ENCODE peak calls at places on chromosome 14, in seven cellular contexts. One of them, this sample, is unnamed.

GRCh38 chr14:68363841-68364711 is 428.8 kb downstream of the ZFP36L1 start:
- DNase-seq in Panc1: no peak
- DNase-seq in AG04449: no peak
- DNase-seq in hepatocyte: peak; percentile 56
- DNase-seq in fibroblast of the conjunctiva: no peak
- DNase-seq in activated T-cell treated with anti-CD3 and anti-CD28 coated beads for 24 hours: no peak
- DNase-seq in NCI-H187 treated with DMSO at 0.1 percent for 48 hours: no peak
- DNase-seq in this sample: no peak

GRCh38 chr14:77607741-77608302 is 8.6 kb downstream of the SPTLC2 start:
- DNase-seq in Panc1: no peak
- DNase-seq in AG04449: no peak
- DNase-seq in hepatocyte: no peak
- DNase-seq in fibroblast of the conjunctiva: no peak
- DNase-seq in activated T-cell treated with anti-CD3 and anti-CD28 coated beads for 24 hours: no peak
- DNase-seq in NCI-H187 treated with DMSO at 0.1 percent for 48 hours: no peak
- DNase-seq in this sample: no peak

GRCh38 chr14:88993946-88994345 is 169.5 kb downstream of the TTC8 start:
- DNase-seq in Panc1: no peak
- DNase-seq in AG04449: no peak
- DNase-seq in hepatocyte: no peak
- DNase-seq in fibroblast of the conjunctiva: no peak
- DNase-seq in activated T-cell treated with anti-CD3 and anti-CD28 coated beads for 24 hours: no peak
- DNase-seq in NCI-H187 treated with DMSO at 0.1 percent for 48 hours: no peak
- DNase-seq in this sample: no peak

GRCh38 chr14:99976021-99976420 is 89.2 kb upstream of the EVL start:
- DNase-seq in Panc1: no peak
- DNase-seq in AG04449: no peak
- DNase-seq in hepatocyte: no peak
- DNase-seq in fibroblast of the conjunctiva: no peak
- DNase-seq in activated T-cell treated with anti-CD3 and anti-CD28 coated beads for 24 hours: no peak
- DNase-seq in NCI-H187 treated with DMSO at 0.1 percent for 48 hours: no peak
- DNase-seq in this sample: no peak

GRCh38 chr14:88983755-88984154 is 159.3 kb downstream of the TTC8 start:
- DNase-seq in Panc1: no peak
- DNase-seq in AG04449: peak; percentile 68
- DNase-seq in hepatocyte: peak; percentile 32
- DNase-seq in fibroblast of the conjunctiva: peak; percentile 37
- DNase-seq in activated T-cell treated with anti-CD3 and anti-CD28 coated beads for 24 hours: no peak
- DNase-seq in NCI-H187 treated with DMSO at 0.1 percent for 48 hours: no peak
- DNase-seq in this sample: no peak

GRCh38 chr14:68715032-68715924 is 77.6 kb downstream of the ZFP36L1 start:
- DNase-seq in Panc1: no peak
- DNase-seq in AG04449: peak; percentile 56
- DNase-seq in hepatocyte: no peak
- DNase-seq in fibroblast of the conjunctiva: no peak
- DNase-seq in activated T-cell treated with anti-CD3 and anti-CD28 coated beads for 24 hours: no peak
- DNase-seq in NCI-H187 treated with DMSO at 0.1 percent for 48 hours: no peak
- DNase-seq in this sample: no peak

GRCh38 chr14:102434647-102435175 is 72.0 kb downstream of the TECPR2 start:
- DNase-seq in Panc1: no peak
- DNase-seq in AG04449: no peak
- DNase-seq in hepatocyte: no peak
- DNase-seq in fibroblast of the conjunctiva: no peak
- DNase-seq in activated T-cell treated with anti-CD3 and anti-CD28 coated beads for 24 hours: no peak
- DNase-seq in NCI-H187 treated with DMSO at 0.1 percent for 48 hours: no peak
- DNase-seq in this sample: no peak

GRCh38 chr14:77037886-77038511 is 9.5 kb upstream of the IRF2BPL start:
- DNase-seq in Panc1: no peak
- DNase-seq in AG04449: no peak
- DNase-seq in hepatocyte: no peak
- DNase-seq in fibroblast of the conjunctiva: no peak
- DNase-seq in activated T-cell treated with anti-CD3 and anti-CD28 coated beads for 24 hours: no peak
- DNase-seq in NCI-H187 treated with DMSO at 0.1 percent for 48 hours: no peak
- DNase-seq in this sample: no peak

GRCh38 chr14:67263499-67264149 is 22.4 kb downstream of the PALS1 start:
- DNase-seq in Panc1: no peak
- DNase-seq in AG04449: peak; percentile 55
- DNase-seq in hepatocyte: peak; percentile 30
- DNase-seq in fibroblast of the conjunctiva: peak; percentile 49
- DNase-seq in activated T-cell treated with anti-CD3 and anti-CD28 coated beads for 24 hours: no peak
- DNase-seq in NCI-H187 treated with DMSO at 0.1 percent for 48 hours: no peak
- DNase-seq in this sample: no peak

GRCh38 chr14:66965831-66966230 is 223.4 kb upstream of the GARIN2 start:
- DNase-seq in Panc1: no peak
- DNase-seq in AG04449: no peak
- DNase-seq in hepatocyte: no peak
- DNase-seq in fibroblast of the conjunctiva: no peak
- DNase-seq in activated T-cell treated with anti-CD3 and anti-CD28 coated beads for 24 hours: no peak
- DNase-seq in NCI-H187 treated with DMSO at 0.1 percent for 48 hours: no peak
- DNase-seq in this sample: no peak

GRCh38 chr14:50829472-50830043 is 1.4 kb downstream of the NIN start:
- DNase-seq in Panc1: no peak
- DNase-seq in AG04449: no peak
- DNase-seq in hepatocyte: no peak
- DNase-seq in fibroblast of the conjunctiva: no peak
- DNase-seq in activated T-cell treated with anti-CD3 and anti-CD28 coated beads for 24 hours: no peak
- DNase-seq in NCI-H187 treated with DMSO at 0.1 percent for 48 hours: no peak
- DNase-seq in this sample: no peak

GRCh38 chr14:89096946-89097345 is 272.5 kb downstream of the TTC8 start:
- DNase-seq in Panc1: no peak
- DNase-seq in AG04449: no peak
- DNase-seq in hepatocyte: no peak
- DNase-seq in fibroblast of the conjunctiva: no peak
- DNase-seq in activated T-cell treated with anti-CD3 and anti-CD28 coated beads for 24 hours: no peak
- DNase-seq in NCI-H187 treated with DMSO at 0.1 percent for 48 hours: no peak
- DNase-seq in this sample: no peak

GRCh38 chr14:21917699-21918436 is 244.2 kb upstream of the OR4E1 start:
- DNase-seq in Panc1: peak; percentile 79
- DNase-seq in AG04449: no peak
- DNase-seq in hepatocyte: peak; percentile 70
- DNase-seq in fibroblast of the conjunctiva: peak; percentile 22
- DNase-seq in activated T-cell treated with anti-CD3 and anti-CD28 coated beads for 24 hours: peak; percentile 40
- DNase-seq in NCI-H187 treated with DMSO at 0.1 percent for 48 hours: no peak
- DNase-seq in this sample: peak; percentile 36

GRCh38 chr14:91841065-91841464 is 26.3 kb downstream of the TC2N start:
- DNase-seq in Panc1: no peak
- DNase-seq in AG04449: no peak
- DNase-seq in hepatocyte: no peak
- DNase-seq in fibroblast of the conjunctiva: no peak
- DNase-seq in activated T-cell treated with anti-CD3 and anti-CD28 coated beads for 24 hours: no peak
- DNase-seq in NCI-H187 treated with DMSO at 0.1 percent for 48 hours: no peak
- DNase-seq in this sample: no peak

GRCh38 chr14:20797159-20797558 is 5.5 kb downstream of the RNASE1 start:
- DNase-seq in Panc1: no peak
- DNase-seq in AG04449: no peak
- DNase-seq in hepatocyte: no peak
- DNase-seq in fibroblast of the conjunctiva: no peak
- DNase-seq in activated T-cell treated with anti-CD3 and anti-CD28 coated beads for 24 hours: no peak
- DNase-seq in NCI-H187 treated with DMSO at 0.1 percent for 48 hours: no peak
- DNase-seq in this sample: no peak

GRCh38 chr14:87334997-87335675 is 657.8 kb downstream of the GALC start:
- DNase-seq in Panc1: no peak
- DNase-seq in AG04449: no peak
- DNase-seq in hepatocyte: no peak
- DNase-seq in fibroblast of the conjunctiva: peak; percentile 31
- DNase-seq in activated T-cell treated with anti-CD3 and anti-CD28 coated beads for 24 hours: no peak
- DNase-seq in NCI-H187 treated with DMSO at 0.1 percent for 48 hours: no peak
- DNase-seq in this sample: no peak

GRCh38 chr14:22520235-22520634 is 68.8 kb downstream of the DAD1 start:
- DNase-seq in Panc1: no peak
- DNase-seq in AG04449: peak; percentile 72
- DNase-seq in hepatocyte: no peak
- DNase-seq in fibroblast of the conjunctiva: peak; percentile 12
- DNase-seq in activated T-cell treated with anti-CD3 and anti-CD28 coated beads for 24 hours: no peak
- DNase-seq in NCI-H187 treated with DMSO at 0.1 percent for 48 hours: no peak
- DNase-seq in this sample: no peak

GRCh38 chr14:99065551-99065950 is 206.4 kb downstream of the BCL11B start:
- DNase-seq in Panc1: no peak
- DNase-seq in AG04449: no peak
- DNase-seq in hepatocyte: no peak
- DNase-seq in fibroblast of the conjunctiva: no peak
- DNase-seq in activated T-cell treated with anti-CD3 and anti-CD28 coated beads for 24 hours: no peak
- DNase-seq in NCI-H187 treated with DMSO at 0.1 percent for 48 hours: no peak
- DNase-seq in this sample: no peak

This sample was measured in stimulated activated naive B cell treated with anti-CD40 and anti-IgM and Interleukin-4, amounts not matched to agents 10 μg/mL and 1 μg/mL and 100 μg/mL, for 72 hours.